ENCODE peak calls at places on chromosomes 3 and 15, in five cellular contexts. L is IMR-90, U is fibroblast of mammary gland, G is AG04450, P is adrenal gland. D is an unnamed sample.
A peak's percentile ranks its signal among the peaks of the same experiment; 100 is the strongest.

GRCh38 chr3:123741058-123741511 is 143.0 kb downstream of the MYLK start:
- DNase-seq in P (no peak), U (no peak), G (no peak), L (peak; percentile 84), D (no peak)

GRCh38 chr15:41661078-41661528 is 898 bp downstream of the MGA start:
- DNase-seq in U (no peak), G (no peak), P (no peak), L (no peak), D (no peak)

GRCh38 chr3:39140341-39140971 is 12.9 kb downstream of the CSRNP1 start:
- DNase-seq in L (no peak), P (no peak), G (no peak), U (no peak), D (no peak)

GRCh38 chr15:29671308-29671981 is 150.8 kb downstream of the TJP1 start:
- DNase-seq in U (peak; percentile 89), G (no peak), P (no peak), L (peak; percentile 36), D (peak; percentile 74)

GRCh38 chr3:30145281-30145680 is 461.1 kb upstream of the TGFBR2 start:
- DNase-seq in G (no peak), L (peak; percentile 3), U (peak; percentile 50), P (no peak), D (no peak)

GRCh38 chr3:34377961-34378360 is 579.5 kb downstream of the PDCD6IP start:
- DNase-seq in G (no peak), L (no peak), P (peak; percentile 17), U (no peak), D (no peak)

GRCh38 chr3:169618894-169619792 is 44.4 kb downstream of the MECOM start:
- DNase-seq in U (no peak), P (no peak), L (no peak), G (no peak), D (no peak)

GRCh38 chr15:71128939-71129562 is 13.8 kb downstream of the THSD4 start:
- DNase-seq in G (no peak), U (no peak), P (no peak), L (peak; percentile 47), D (no peak)

GRCh38 chr3:13877911-13878710 is 1.8 kb downstream of the WNT7A start:
- DNase-seq in P (no peak), L (no peak), U (no peak), G (no peak), D (no peak)

GRCh38 chr3:58463942-58464271 is 28.0 kb upstream of the KCTD6 start:
- DNase-seq in P (no peak), G (no peak), L (no peak), U (no peak), D (no peak)

GRCh38 chr3:152349397-152349796 is 80.7 kb downstream of the MBNL1 start:
- DNase-seq in G (no peak), L (peak; percentile 36), U (peak; percentile 47), P (no peak), D (peak; percentile 36)

GRCh38 chr15:65032823-65033537 is 3.5 kb upstream of the MTFMT start:
- DNase-seq in L (peak; percentile 61), P (peak; percentile 67), U (peak; percentile 68), G (no peak), D (peak; percentile 69)

GRCh38 chr3:122063908-122064307 is 8.7 kb downstream of the CD86 start:
- DNase-seq in U (no peak), L (no peak), G (no peak), P (peak; percentile 46), D (no peak)

GRCh38 chr15:98823012-98823458 is 174.7 kb downstream of the IGF1R start:
- DNase-seq in P (no peak), G (peak; percentile 75), L (peak; percentile 96), U (peak; percentile 91), D (peak; percentile 71)

GRCh38 chr3:162670181-162670580 is 1173.6 kb downstream of the OTOL1 start:
- DNase-seq in P (no peak), G (no peak), U (no peak), L (no peak), D (no peak)

GRCh38 chr15:92130906-92131305 is 262.8 kb upstream of the ST8SIA2 start:
- DNase-seq in L (no peak), U (no peak), G (no peak), P (no peak), D (no peak)

GRCh38 chr15:25739687-25740121 is 123.4 kb downstream of the ATP10A start:
- DNase-seq in L (peak; percentile 64), U (peak; percentile 58), P (no peak), G (peak; percentile 18), D (peak; percentile 9)

GRCh38 chr3:65888980-65889706 is 149.6 kb downstream of the MAGI1 start:
- DNase-seq in L (peak; percentile 98), U (peak; percentile 97), P (peak; percentile 35), G (peak; percentile 89), D (peak; percentile 97)

GRCh38 chr15:74032606-74033561 is 38.4 kb downstream of the PML start:
- DNase-seq in U (no peak), G (no peak), L (no peak), P (no peak), D (no peak)

GRCh38 chr15:57610130-57610529 is 18.4 kb downstream of the MYZAP start:
- DNase-seq in P (peak; percentile 97), L (peak; percentile 50), U (peak; percentile 66), G (no peak), D (peak; percentile 65)

GRCh38 chr3:72338082-72338941 is 509.9 kb downstream of the SHQ1 start:
- DNase-seq in L (peak; percentile 55), G (no peak), U (peak; percentile 68), P (no peak), D (no peak)

GRCh38 chr3:60076307-60076706 is 1026.5 kb upstream of the CFAP20DC start:
- DNase-seq in U (no peak), G (no peak), L (no peak), P (no peak), D (no peak)

GRCh38 chr15:97652700-97653167 is 307.8 kb upstream of the ARRDC4 start:
- DNase-seq in U (no peak), L (no peak), G (no peak), P (no peak), D (no peak)

GRCh38 chr3:77320514-77320913 is 280.6 kb downstream of the ROBO2 start:
- DNase-seq in L (peak; percentile 67), P (no peak), G (peak; percentile 33), U (peak; percentile 48), D (peak; percentile 85)

GRCh38 chr15:72873379-72874233 is 90.0 kb upstream of the ADPGK start:
- DNase-seq in U (no peak), L (no peak), P (no peak), G (no peak), D (no peak)

GRCh38 chr3:36444909-36445308 is 64.6 kb downstream of the STAC start:
- DNase-seq in G (no peak), U (peak; percentile 66), P (no peak), L (no peak), D (peak; percentile 19)

GRCh38 chr15:77032647-77033416 is 37.9 kb downstream of the PSTPIP1 start:
- DNase-seq in G (no peak), U (no peak), L (no peak), P (no peak), D (no peak)

GRCh38 chr3:115784739-115785571 is 161.6 kb downstream of the GAP43 start:
- DNase-seq in P (peak; percentile 5), G (peak; percentile 85), U (peak; percentile 94), L (peak; percentile 96), D (peak; percentile 55)

GRCh38 chr15:61764141-61764540 is 296.1 kb downstream of the VPS13C start:
- DNase-seq in G (no peak), P (no peak), U (peak; percentile 85), L (no peak), D (no peak)

GRCh38 chr3:156641261-156641975 is 33.0 kb upstream of the TIPARP start:
- DNase-seq in L (no peak), P (no peak), U (no peak), G (no peak), D (no peak)

GRCh38 chr3:69248394-69248793 is 126.0 kb upstream of the LMOD3 start:
- DNase-seq in P (no peak), L (no peak), U (no peak), G (no peak), D (no peak)

GRCh38 chr3:185733980-185734724 is 90.7 kb downstream of the IGF2BP2 start:
- DNase-seq in P (peak; percentile 75), G (peak; percentile 72), U (peak; percentile 90), L (peak; percentile 89), D (peak; percentile 95)

GRCh38 chr3:33636125-33636855 is 81.8 kb downstream of the CLASP2 start:
- DNase-seq in U (peak; percentile 77), G (peak; percentile 42), L (peak; percentile 78), P (peak; percentile 37), D (peak; percentile 89)

GRCh38 chr3:196641278-196642058 is 2.0 kb downstream of the NRROS start:
- DNase-seq in U (no peak), G (no peak), P (no peak), L (no peak), D (no peak)

GRCh38 chr3:114597012-114597411 is 303.2 kb downstream of the TIGIT start:
- DNase-seq in P (no peak), G (no peak), L (no peak), U (peak; percentile 20), D (peak; percentile 12)
- TF ChIP-seq CTCF in P (no peak), G (peak; percentile 25), L (peak; percentile 20), U (peak; percentile 32), D (peak; percentile 26)

GRCh38 chr3:113745273-113746068 is 578 bp downstream of the NAA50 start:
- DNase-seq in G (peak; percentile 65), L (peak; percentile 90), P (peak; percentile 87), U (peak; percentile 96), D (peak; percentile 94)
- TF ChIP-seq CTCF in G (peak; percentile 70), L (peak; percentile 80), P (peak; percentile 87), U (peak; percentile 68), D (peak; percentile 77)

DNA sequence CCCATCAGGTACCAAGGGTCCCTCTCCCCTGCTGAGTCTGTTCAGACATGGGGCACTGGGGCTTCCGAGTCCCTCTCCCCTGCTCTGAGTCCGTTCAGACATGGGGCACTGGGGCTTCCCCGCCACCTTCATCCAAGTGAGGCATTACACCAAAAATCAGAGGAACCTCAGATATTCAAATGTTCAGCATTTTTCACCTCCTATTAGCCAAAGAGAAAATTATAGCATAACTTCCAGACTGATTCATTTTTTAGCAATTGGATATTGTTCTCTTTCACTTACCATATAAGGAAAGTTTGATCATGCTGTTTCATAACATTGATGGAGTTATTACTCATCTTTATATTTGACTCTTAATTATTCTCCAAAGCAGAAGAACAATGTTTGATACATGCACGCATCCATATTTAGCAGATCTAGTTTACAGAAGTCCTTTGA is 213.9 kb downstream of the MTHFS start:
- DNase-seq in U (peak; percentile 54), G (no peak), P (no peak), L (peak; percentile 47), D (peak; percentile 63)
- TF ChIP-seq CTCF in U (no peak), G (no peak), P (no peak), L (no peak), D (no peak)

GRCh38 chr3:141366285-141367037 is 1.8 kb upstream of the ZBTB38 start:
- DNase-seq in L (peak; percentile 99), U (peak; percentile 98), P (peak; percentile 60), G (peak; percentile 89), D (peak; percentile 95)
- TF ChIP-seq CTCF in L (peak; percentile 26), U (peak; percentile 35), P (no peak), G (peak; percentile 41), D (peak; percentile 24)

GRCh38 chr3:11655188-11655928 is 11.6 kb upstream of the VGLL4 start:
- DNase-seq in L (no peak), U (no peak), G (no peak), P (no peak), D (no peak)
- TF ChIP-seq CTCF in L (peak; percentile 41), U (peak; percentile 32), G (peak; percentile 39), P (no peak), D (peak; percentile 58)

D was measured in choroid plexus epithelial cell.